ENCODE peak calls at places on chromosomes 2 and 18, in six cellular contexts. One of them, this sample, is unnamed.
A peak's percentile ranks its signal among the peaks of the same experiment; 100 is the strongest.

GRCh38 chr2:33205693-33206434 is 259.1 kb downstream of the LTBP1 start:
- DNase-seq in right cardiac atrium: no peak
- DNase-seq in activated T-cell treated with anti-CD3 and anti-CD28 coated beads, Interleukin-2, amount 50 U/mL, for 72 hours: no peak
- DNase-seq in SW480: no peak
- DNase-seq in activated CD4-positive, alpha-beta T cell treated with anti-CD3 and anti-CD28 coated beads, Interleukin-2, amount 50 U/mL, for 1 hour: no peak
- DNase-seq in AG04450: no peak
- DNase-seq in this sample: no peak

GRCh38 chr18:9726175-9726574 is 18.1 kb downstream of the RAB31 start:
- DNase-seq in AG04450: no peak
- DNase-seq in SW480: no peak
- DNase-seq in activated T-cell treated with anti-CD3 and anti-CD28 coated beads, Interleukin-2, amount 50 U/mL, for 72 hours: no peak
- DNase-seq in right cardiac atrium: no peak
- DNase-seq in activated CD4-positive, alpha-beta T cell treated with anti-CD3 and anti-CD28 coated beads, Interleukin-2, amount 50 U/mL, for 1 hour: no peak
- DNase-seq in this sample: no peak

GRCh38 chr2:237085261-237086221 is at the start of gene COPS8:
- DNase-seq in activated CD4-positive, alpha-beta T cell treated with anti-CD3 and anti-CD28 coated beads, Interleukin-2, amount 50 U/mL, for 1 hour: peak; percentile 91
- DNase-seq in activated T-cell treated with anti-CD3 and anti-CD28 coated beads, Interleukin-2, amount 50 U/mL, for 72 hours: peak; percentile 95
- DNase-seq in SW480: peak; percentile 90
- DNase-seq in AG04450: peak; percentile 74
- DNase-seq in right cardiac atrium: peak; percentile 98
- DNase-seq in this sample: peak; percentile 86

GRCh38 chr2:100603945-100604633 is 41.3 kb downstream of the PDCL3 start:
- DNase-seq in activated CD4-positive, alpha-beta T cell treated with anti-CD3 and anti-CD28 coated beads, Interleukin-2, amount 50 U/mL, for 1 hour: no peak
- DNase-seq in AG04450: no peak
- DNase-seq in right cardiac atrium: no peak
- DNase-seq in SW480: no peak
- DNase-seq in activated T-cell treated with anti-CD3 and anti-CD28 coated beads, Interleukin-2, amount 50 U/mL, for 72 hours: no peak
- DNase-seq in this sample: no peak

GRCh38 chr2:177239934-177240600 is 24.5 kb downstream of the NFE2L2 start:
- DNase-seq in activated T-cell treated with anti-CD3 and anti-CD28 coated beads, Interleukin-2, amount 50 U/mL, for 72 hours: peak; percentile 42
- DNase-seq in right cardiac atrium: no peak
- DNase-seq in activated CD4-positive, alpha-beta T cell treated with anti-CD3 and anti-CD28 coated beads, Interleukin-2, amount 50 U/mL, for 1 hour: no peak
- DNase-seq in SW480: no peak
- DNase-seq in AG04450: no peak
- DNase-seq in this sample: no peak

GRCh38 chr2:40199758-40200157 is 252.1 kb downstream of the SLC8A1 start:
- DNase-seq in right cardiac atrium: no peak
- DNase-seq in activated CD4-positive, alpha-beta T cell treated with anti-CD3 and anti-CD28 coated beads, Interleukin-2, amount 50 U/mL, for 1 hour: no peak
- DNase-seq in activated T-cell treated with anti-CD3 and anti-CD28 coated beads, Interleukin-2, amount 50 U/mL, for 72 hours: no peak
- DNase-seq in SW480: no peak
- DNase-seq in AG04450: no peak
- DNase-seq in this sample: peak; percentile 59

GRCh38 chr2:223047260-223047761 is 4.7 kb upstream of the KCNE4 start:
- DNase-seq in SW480: no peak
- DNase-seq in right cardiac atrium: no peak
- DNase-seq in AG04450: no peak
- DNase-seq in activated CD4-positive, alpha-beta T cell treated with anti-CD3 and anti-CD28 coated beads, Interleukin-2, amount 50 U/mL, for 1 hour: no peak
- DNase-seq in activated T-cell treated with anti-CD3 and anti-CD28 coated beads, Interleukin-2, amount 50 U/mL, for 72 hours: no peak
- DNase-seq in this sample: no peak

GRCh38 chr2:241363316-241363879 is 7.3 kb downstream of the FARP2 start:
- DNase-seq in right cardiac atrium: no peak
- DNase-seq in activated T-cell treated with anti-CD3 and anti-CD28 coated beads, Interleukin-2, amount 50 U/mL, for 72 hours: no peak
- DNase-seq in activated CD4-positive, alpha-beta T cell treated with anti-CD3 and anti-CD28 coated beads, Interleukin-2, amount 50 U/mL, for 1 hour: no peak
- DNase-seq in SW480: no peak
- DNase-seq in AG04450: no peak
- DNase-seq in this sample: no peak

This sample was measured in fibroblast of the conjunctiva.